ENCODE peak calls at places on chromosomes 13 and 19, in six cellular contexts. Y, E, U, J, P and O are unnamed samples.

GRCh38 chr13:98927954-98928927 is 49.6 kb downstream of the DOCK9 start:
- DNase-seq in Y (no peak), U (no peak), J (no peak), P (no peak), E (no peak), O (no peak)

GRCh38 chr19:5968431-5969373 is 9.2 kb downstream of the RANBP3 start:
- DNase-seq in P (no peak), E (no peak), U (no peak), J (no peak), Y (no peak), O (no peak)

GRCh38 chr19:33373701-33374405 is at the start of gene CEBPG:
- DNase-seq in Y (no peak), U (no peak), P (no peak), E (peak), J (no peak), O (no peak)

GRCh38 chr13:110521946-110522345 is 39.6 kb downstream of the RAB20 start:
- DNase-seq in P (no peak), E (no peak), Y (no peak), U (no peak), J (no peak), O (peak)

GRCh38 chr19:3458229-3458555 is 22.1 kb downstream of the SMIM24 start:
- DNase-seq in Y (no peak), E (no peak), P (no peak), U (no peak), J (no peak), O (no peak)

GRCh38 chr13:49248433-49249002 is 793 bp downstream of the CDADC1 start:
- DNase-seq in Y (no peak), P (no peak), U (no peak), E (no peak), J (no peak), O (no peak)

GRCh38 chr13:110869805-110870706 is 44.8 kb downstream of the ANKRD10 start:
- DNase-seq in E (peak), Y (peak), U (no peak), J (peak), P (peak), O (peak)

GRCh38 chr19:12331211-12331941 is 2.1 kb downstream of the ZNF563 start:
- DNase-seq in P (no peak), U (no peak), E (no peak), J (no peak), Y (no peak), O (no peak)

GRCh38 chr13:91520952-91521351 is 122.5 kb downstream of the GPC5 start:
- DNase-seq in Y (no peak), J (no peak), U (no peak), E (no peak), P (no peak), O (no peak)

GRCh38 chr13:95533545-95534135 is 18.9 kb upstream of the CLDN10 start:
- DNase-seq in J (no peak), P (no peak), Y (no peak), U (no peak), E (peak), O (no peak)

GRCh38 chr13:96112936-96113335 is 23.0 kb downstream of the HS6ST3 start:
- DNase-seq in J (no peak), P (no peak), E (no peak), Y (no peak), U (no peak), O (no peak)

GRCh38 chr13:65378943-65379519 is 1851.1 kb downstream of the PCDH9 start:
- DNase-seq in E (no peak), Y (no peak), U (no peak), J (no peak), P (peak), O (no peak)

GRCh38 chr19:9834302-9834725 is 804 bp upstream of the PIN1 start:
- DNase-seq in U (no peak), E (no peak), Y (no peak), P (no peak), J (no peak), O (no peak)

GRCh38 chr13:44380404-44381165 is 7.0 kb downstream of the SERP2 start:
- DNase-seq in P (no peak), E (no peak), J (no peak), Y (peak), U (no peak), O (no peak)

GRCh38 chr13:99150575-99151370 is 49.9 kb upstream of the UBAC2 start:
- DNase-seq in Y (peak), J (no peak), P (peak), E (no peak), U (no peak), O (no peak)

GRCh38 chr19:35049456-35049855 is 7.9 kb downstream of the HPN start:
- DNase-seq in P (no peak), E (no peak), U (no peak), J (no peak), Y (no peak), O (no peak)

GRCh38 chr19:18603255-18603957 is 3.2 kb downstream of the CRLF1 start:
- DNase-seq in J (no peak), U (no peak), E (no peak), Y (no peak), P (no peak), O (no peak)

GRCh38 chr19:8609210-8610040 is 1.1 kb downstream of the ADAMTS10 start:
- DNase-seq in E (peak), P (no peak), Y (no peak), U (no peak), J (peak), O (no peak)

GRCh38 chr19:5436948-5437306 is 18.3 kb upstream of the ZNRF4 start:
- DNase-seq in P (no peak), E (no peak), J (no peak), U (no peak), Y (no peak), O (no peak)

GRCh38 chr13:111322001-111322915 is 1.8 kb downstream of the TEX29 start:
- DNase-seq in P (no peak), Y (no peak), E (peak), J (no peak), U (no peak), O (no peak)

GRCh38 chr13:92896842-92897241 is 329.8 kb upstream of the GPC6 start:
- DNase-seq in J (no peak), E (no peak), U (no peak), Y (no peak), P (peak), O (no peak)

GRCh38 chr13:51624695-51625345 is 40.6 kb downstream of the WDFY2 start:
- DNase-seq in P (no peak), E (no peak), U (no peak), J (no peak), Y (no peak), O (no peak)

GRCh38 chr13:27857271-27857670 is 62.5 kb upstream of the PDX1 start:
- DNase-seq in J (no peak), Y (no peak), U (no peak), P (no peak), E (no peak), O (no peak)

GRCh38 chr13:33174491-33174890 is 111.1 kb downstream of the STARD13 start:
- DNase-seq in Y (no peak), P (no peak), U (no peak), J (no peak), E (no peak), O (no peak)

GRCh38 chr13:62014299-62014698 is 598.6 kb upstream of the PCDH20 start:
- DNase-seq in P (no peak), E (no peak), Y (no peak), U (no peak), J (no peak), O (no peak)

GRCh38 chr19:47699360-47699917 is 13.8 kb upstream of the EHD2 start:
- DNase-seq in Y (no peak), E (peak), U (peak), J (no peak), P (no peak), O (no peak)

GRCh38 chr13:36297259-36297599 is 385 bp downstream of the CCDC169 start:
- DNase-seq in U (no peak), P (peak), E (no peak), Y (peak), J (no peak), O (no peak)

GRCh38 chr19:2517881-2518601 is 42.1 kb downstream of the GADD45B start:
- DNase-seq in U (no peak), Y (no peak), E (no peak), J (no peak), P (no peak), O (no peak)

GRCh38 chr19:16573296-16573695 is 1.1 kb upstream of the SLC35E1 start:
- DNase-seq in E (no peak), U (no peak), Y (no peak), J (no peak), P (no peak), O (no peak)

GRCh38 chr19:44927746-44928145 is 13.3 kb downstream of the APOC1 start:
- DNase-seq in P (no peak), E (no peak), Y (peak), U (no peak), J (no peak), O (no peak)

GRCh38 chr19:4373601-4374441 is 26.5 kb downstream of the SH3GL1 start:
- DNase-seq in E (no peak), P (no peak), J (no peak), U (no peak), Y (no peak), O (peak)

DNA sequence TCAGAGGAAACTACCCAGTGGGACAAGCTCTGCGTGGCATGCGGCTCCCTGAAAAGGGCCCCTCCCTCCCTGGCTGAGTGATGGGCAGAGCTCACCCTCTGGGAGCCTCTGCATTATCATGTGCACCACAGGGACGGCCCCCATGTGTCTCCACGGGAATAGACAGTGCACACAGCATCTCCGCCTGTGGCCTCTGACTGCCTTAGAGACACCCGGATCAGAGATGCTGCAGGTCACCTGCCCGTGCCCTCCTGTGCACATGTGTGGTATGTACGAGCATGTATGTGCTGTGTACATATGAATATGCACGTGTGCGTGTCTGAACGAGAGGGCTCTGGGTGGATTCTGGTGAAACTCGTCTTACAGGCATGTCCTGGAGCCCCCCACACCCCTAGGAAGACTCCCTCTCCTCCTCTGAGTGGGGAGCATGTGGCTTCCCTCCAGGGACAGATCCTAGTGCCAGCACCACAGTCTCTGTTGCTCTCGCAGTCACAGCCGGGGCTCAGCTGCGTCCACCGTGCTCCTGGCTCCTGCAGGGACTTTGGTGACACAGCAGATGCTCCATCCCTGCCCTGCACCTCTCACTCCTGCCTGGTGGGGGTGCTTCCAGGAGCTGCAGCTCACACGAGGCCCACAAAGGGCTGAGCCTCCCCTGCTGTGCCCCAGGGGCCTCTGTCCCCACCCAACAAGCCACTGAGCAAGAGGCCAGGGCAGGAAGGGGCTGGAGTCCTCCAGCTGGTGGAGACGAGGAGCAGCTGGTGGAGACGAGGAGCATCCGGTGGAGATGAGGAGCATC is 19.6 kb downstream of the C13orf46 start:
- DNase-seq in U (no peak), E (no peak), J (no peak), Y (no peak), P (no peak), O (peak)
- TF ChIP-seq CTCF in U (no peak), E (no peak), J (no peak), Y (peak), P (no peak), O (no peak)

GRCh38 chr19:37905936-37906867 is at the start of gene WDR87:
- DNase-seq in U (peak), E (peak), P (no peak), Y (peak), J (no peak), O (no peak)
- TF ChIP-seq CTCF in U (no peak), E (no peak), P (peak), Y (no peak), J (no peak), O (no peak)

GRCh38 chr19:49441960-49442350 is 628 bp upstream of the SLC17A7 start:
- DNase-seq in E (no peak), Y (no peak), J (no peak), P (no peak), U (no peak), O (no peak)

GRCh38 chr19:49442354-49442753 is 1.0 kb upstream of the SLC17A7 start:
- DNase-seq in P (no peak), J (no peak), U (no peak), Y (no peak), E (no peak), O (no peak)

GRCh38 chr19:49440439-49441209 is 703 bp downstream of the SLC17A7 start:
- DNase-seq in J (no peak), U (no peak), Y (no peak), E (no peak), P (no peak), O (no peak)

GRCh38 chr19:49442793-49443365 is 1.6 kb upstream of the SLC17A7 start:
- DNase-seq in J (peak), Y (peak), P (peak), E (peak), U (peak), O (no peak)

DNA sequence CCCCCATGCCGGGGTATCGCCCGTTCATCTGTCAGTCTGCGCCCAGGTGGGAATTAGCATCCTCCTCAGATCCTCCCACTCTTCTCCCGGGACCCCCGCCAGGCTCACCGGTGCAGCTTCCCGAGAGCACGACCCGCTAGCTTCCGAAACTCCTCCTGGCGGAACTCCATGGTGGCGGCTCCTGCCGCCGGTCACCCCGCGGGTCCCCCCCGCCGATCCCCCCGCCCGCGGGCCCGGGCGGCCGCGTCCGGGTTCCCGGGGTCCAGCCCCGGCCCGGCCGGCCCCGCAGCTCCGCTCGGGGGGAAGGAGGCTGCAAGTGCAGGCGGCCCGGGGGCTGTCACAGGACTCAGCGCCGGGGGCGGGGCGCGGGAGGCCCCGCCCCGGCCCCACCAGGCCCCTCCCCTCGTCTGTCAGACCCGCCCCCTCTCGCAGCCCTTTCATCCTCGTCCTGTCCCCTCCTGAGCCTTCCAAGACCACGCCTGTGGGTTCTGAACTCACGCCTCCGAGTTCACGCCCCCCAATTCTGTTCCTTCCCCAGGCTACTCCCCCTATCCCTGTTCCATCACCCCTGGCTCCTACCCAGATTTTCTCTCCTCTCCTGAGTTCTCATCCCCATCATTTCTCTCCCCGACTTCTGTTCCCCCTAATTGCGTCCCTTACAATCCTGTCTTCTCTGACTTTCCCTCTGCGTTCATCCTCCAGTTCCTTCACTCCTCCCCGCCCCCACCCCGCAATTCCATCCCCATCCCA is at the start of gene SLC17A7:
- DNase-seq in P (no peak), U (no peak), E (no peak), J (no peak), Y (no peak), O (no peak)
- TF ChIP-seq CTCF in P (no peak), U (no peak), E (no peak), J (no peak), Y (no peak), O (no peak)

GRCh38 chr13:52845766-52846566 is 2.5 kb downstream of the PCDH8 start:
- DNase-seq in Y (no peak), E (no peak), J (no peak), P (no peak), U (no peak), O (no peak)
- TF ChIP-seq CTCF in Y (no peak), E (no peak), J (no peak), P (peak), U (no peak), O (no peak)

GRCh38 chr13:29924482-29924884 is 74.1 kb upstream of the UBL3 start:
- DNase-seq in P (no peak), Y (peak), E (no peak), U (no peak), J (no peak), O (no peak)
- TF ChIP-seq CTCF in P (no peak), Y (peak), E (no peak), U (no peak), J (no peak), O (peak)

GRCh38 chr13:43305416-43305815 is 282.0 kb downstream of the DNAJC15 start:
- DNase-seq in J (no peak), Y (no peak), U (no peak), E (no peak), P (no peak), O (no peak)

GRCh38 chr13:43307221-43307920 is 284.0 kb downstream of the DNAJC15 start:
- DNase-seq in Y (no peak), E (no peak), J (no peak), P (no peak), U (no peak), O (no peak)

GRCh38 chr13:43306364-43306763 is 283.0 kb downstream of the DNAJC15 start:
- DNase-seq in P (no peak), Y (no peak), J (no peak), U (no peak), E (no peak), O (no peak)

GRCh38 chr13:43309301-43309700 is 285.9 kb downstream of the DNAJC15 start:
- DNase-seq in U (no peak), E (no peak), P (no peak), J (no peak), Y (no peak), O (no peak)

GRCh38 chr13:43307921-43308433 is 284.6 kb downstream of the DNAJC15 start:
- DNase-seq in P (peak), E (peak), J (peak), Y (no peak), U (no peak), O (peak)
- TF ChIP-seq CTCF in P (no peak), E (no peak), J (no peak), Y (no peak), U (no peak), O (no peak)